ENCODE peak calls at places on chromosomes 1 and 21, in five cellular contexts. K is ovary, E is tibial nerve, W is sigmoid colon, N is SK-N-SH. O is an unnamed sample. For H3K36me3 and H3K4me1, the result is how much of the 10 kb centered on the place peaks cover.

GRCh38 chr1:117213046-117213445 is 2.3 kb upstream of the VTCN1 start:
- DNase-seq in N (no peak), W (no peak), E (no peak), K (no peak), O (no peak)

GRCh38 chr1:93670141-93670540 is 11.5 kb downstream of the BCAR3 start:
- DNase-seq in K (peak), W (peak), N (no peak), E (no peak), O (no peak)

GRCh38 chr21:27787046-27787445 is 820.2 kb upstream of the ADAMTS5 start:
- DNase-seq in N (no peak), E (no peak), K (no peak), W (no peak), O (no peak)

GRCh38 chr1:165632491-165632890 is 1.5 kb downstream of the MGST3 start:
- DNase-seq in N (no peak), K (no peak), W (no peak), E (no peak), O (no peak)

GRCh38 chr1:199687321-199687720 is 340.2 kb upstream of the NR5A2 start:
- DNase-seq in K (no peak), N (no peak), W (no peak), E (no peak), O (no peak)

GRCh38 chr1:57307382-57307781 is 116.5 kb downstream of the DAB1 start:
- DNase-seq in K (no peak), E (no peak), W (no peak), N (peak), O (peak)

GRCh38 chr1:55367273-55367672 is 152.1 kb upstream of the USP24 start:
- DNase-seq in N (no peak), K (no peak), W (no peak), E (no peak), O (no peak)

GRCh38 chr1:45612941-45613579 is 10.8 kb downstream of the CCDC17 start:
- DNase-seq in N (no peak), K (no peak), W (no peak), E (no peak), O (no peak)

GRCh38 chr1:228216371-228217320 is 8.8 kb downstream of the OBSCN start:
- DNase-seq in K (no peak), W (no peak), E (no peak), N (no peak), O (no peak)

GRCh38 chr1:7366286-7366954 is 404.7 kb upstream of the VAMP3 start:
- DNase-seq in K (no peak), W (no peak), E (no peak), N (no peak), O (no peak)

GRCh38 chr21:31873275-31873695 is 465 bp downstream of the HUNK start:
- DNase-seq in N (peak), K (no peak), W (no peak), E (no peak), O (peak)

GRCh38 chr1:222786107-222786506 is 28.7 kb upstream of the DISP1 start:
- DNase-seq in N (no peak), E (no peak), K (no peak), W (no peak), O (no peak)

GRCh38 chr1:43235040-43235439 is 34.7 kb upstream of the TMEM125 start:
- DNase-seq in E (no peak), N (no peak), W (no peak), K (no peak), O (no peak)

GRCh38 chr1:54410359-54410758 is 4.2 kb upstream of the SSBP3 start:
- DNase-seq in W (no peak), K (no peak), E (no peak), N (no peak), O (no peak)

GRCh38 chr1:58781541-58782307 is 2.1 kb downstream of the JUN start:
- DNase-seq in N (peak), W (peak), K (peak), E (peak), O (peak)

GRCh38 chr1:23132033-23132432 is 36.6 kb downstream of the LUZP1 start:
- DNase-seq in K (no peak), N (no peak), E (no peak), W (no peak), O (no peak)

GRCh38 chr1:111234258-111234657 is 6.7 kb downstream of the CHI3L2 start:
- DNase-seq in N (no peak), W (no peak), K (no peak), E (no peak), O (no peak)

GRCh38 chr1:47618830-47619229 is 181.0 kb downstream of the FOXD2 start:
- DNase-seq in K (no peak), N (no peak), E (no peak), W (no peak), O (no peak)

GRCh38 chr21:46253610-46254124 is 25.1 kb upstream of the LSS start:
- DNase-seq in K (no peak), E (no peak), W (no peak), N (no peak), O (no peak)

GRCh38 chr21:33481314-33481943 is 1.7 kb upstream of the TMEM50B start:
- DNase-seq in N (no peak), K (no peak), E (no peak), W (no peak), O (no peak)

GRCh38 chr1:121587777-121588176 is 403.0 kb downstream of the SRGAP2C start:
- DNase-seq in E (no peak), K (no peak), W (no peak), N (no peak), O (no peak)

GRCh38 chr1:192635939-192636338 is at the start of gene RGS13:
- DNase-seq in W (no peak), N (no peak), E (no peak), K (no peak), O (no peak)

GRCh38 chr1:11648732-11649158 is 5.5 kb downstream of the FBXO2 start:
- DNase-seq in W (no peak), N (no peak), E (no peak), K (no peak), O (peak)

GRCh38 chr1:58401991-58402390 is 144.5 kb downstream of the OMA1 start:
- DNase-seq in W (no peak), K (no peak), N (no peak), E (no peak), O (no peak)

GRCh38 chr1:33383974-33384767 is 46.7 kb downstream of the PHC2 start:
- DNase-seq in N (no peak), W (no peak), E (no peak), K (peak), O (no peak)

GRCh38 chr21:42906222-42906621 is 13.1 kb downstream of the NDUFV3 start:
- DNase-seq in N (no peak), E (no peak), K (no peak), W (no peak), O (no peak)

GRCh38 chr1:78038071-78038470 is 7.7 kb upstream of the GIPC2 start:
- DNase-seq in W (no peak), K (no peak), N (no peak), E (no peak), O (no peak)

GRCh38 chr1:114105401-114105979 is 48.2 kb downstream of the SYT6 start:
- DNase-seq in W (peak), K (no peak), N (no peak), E (no peak), O (no peak)

GRCh38 chr1:63203641-63204040 is 118.7 kb upstream of the FOXD3 start:
- DNase-seq in K (no peak), N (no peak), W (no peak), E (no peak), O (no peak)

GRCh38 chr1:10065344-10065685 is 32.6 kb downstream of the UBE4B start:
- DNase-seq in W (no peak), K (no peak), N (no peak), E (no peak), O (no peak)

GRCh38 chr1:155326659-155327058 is 6.0 kb downstream of the RUSC1 start:
- DNase-seq in N (no peak), K (no peak), E (no peak), W (no peak), O (no peak)

GRCh38 chr1:42456754-42457089 is 379 bp downstream of the PPCS start:
- DNase-seq in N (peak), E (no peak), K (peak), W (peak), O (peak)

GRCh38 chr1:26787706-26788514 is at the start of gene PIGV:
- DNase-seq in W (peak), E (peak), N (peak), K (peak), O (peak)

GRCh38 chr1:80656011-80656627 is 1144.6 kb upstream of the ADGRL2 start:
- DNase-seq in W (no peak), N (peak), E (no peak), K (no peak), O (no peak)

GRCh38 chr1:35708179-35708891 is 10.3 kb downstream of the C1orf216 start:
- DNase-seq in N (peak), K (no peak), W (no peak), E (no peak), O (no peak)

GRCh38 chr1:211340622-211341487 is 14.2 kb downstream of the TRAF5 start:
- DNase-seq in W (no peak), E (no peak), K (no peak), N (no peak), O (peak)

GRCh38 chr1:92804721-92805169 is 19.8 kb upstream of the EVI5 start:
- DNase-seq in K (peak), N (no peak), W (peak), E (no peak), O (peak)

GRCh38 chr21:44331650-44332306 is 7.4 kb downstream of the CFAP410 start:
- DNase-seq in E (no peak), K (no peak), N (no peak), W (no peak), O (no peak)

GRCh38 chr21:44330698-44331097 is 8.5 kb downstream of the CFAP410 start:
- DNase-seq in E (no peak), W (no peak), K (no peak), N (no peak), O (no peak)

GRCh38 chr21:44329086-44329889 is 9.9 kb downstream of the CFAP410 start:
- DNase-seq in W (no peak), N (peak), E (no peak), K (no peak), O (no peak)

GRCh38 chr21:44331209-44331608 is 8.0 kb downstream of the CFAP410 start:
- DNase-seq in N (no peak), K (no peak), E (no peak), W (no peak), O (no peak)

GRCh38 chr21:44329971-44330681 is 9.1 kb downstream of the CFAP410 start:
- DNase-seq in E (no peak), W (no peak), K (no peak), N (no peak), O (no peak)
- H3K36me3 ChIP-seq in E (under half), W (half or more), K (under half), N (under half), O (under half)

GRCh38 chr1:214438530-214438929 is 112.9 kb downstream of the PTPN14 start:
- DNase-seq in N (no peak), E (no peak), K (no peak), W (no peak), O (no peak)

GRCh38 chr1:214439352-214440119 is 111.9 kb downstream of the PTPN14 start:
- DNase-seq in N (no peak), E (no peak), K (peak), W (no peak), O (peak)

GRCh38 chr1:214441119-214441518 is 110.3 kb downstream of the PTPN14 start:
- DNase-seq in K (no peak), N (no peak), W (no peak), E (no peak), O (no peak)

GRCh38 chr1:214438059-214438458 is 113.3 kb downstream of the PTPN14 start:
- DNase-seq in K (peak), E (no peak), W (no peak), N (no peak), O (no peak)

DNA sequence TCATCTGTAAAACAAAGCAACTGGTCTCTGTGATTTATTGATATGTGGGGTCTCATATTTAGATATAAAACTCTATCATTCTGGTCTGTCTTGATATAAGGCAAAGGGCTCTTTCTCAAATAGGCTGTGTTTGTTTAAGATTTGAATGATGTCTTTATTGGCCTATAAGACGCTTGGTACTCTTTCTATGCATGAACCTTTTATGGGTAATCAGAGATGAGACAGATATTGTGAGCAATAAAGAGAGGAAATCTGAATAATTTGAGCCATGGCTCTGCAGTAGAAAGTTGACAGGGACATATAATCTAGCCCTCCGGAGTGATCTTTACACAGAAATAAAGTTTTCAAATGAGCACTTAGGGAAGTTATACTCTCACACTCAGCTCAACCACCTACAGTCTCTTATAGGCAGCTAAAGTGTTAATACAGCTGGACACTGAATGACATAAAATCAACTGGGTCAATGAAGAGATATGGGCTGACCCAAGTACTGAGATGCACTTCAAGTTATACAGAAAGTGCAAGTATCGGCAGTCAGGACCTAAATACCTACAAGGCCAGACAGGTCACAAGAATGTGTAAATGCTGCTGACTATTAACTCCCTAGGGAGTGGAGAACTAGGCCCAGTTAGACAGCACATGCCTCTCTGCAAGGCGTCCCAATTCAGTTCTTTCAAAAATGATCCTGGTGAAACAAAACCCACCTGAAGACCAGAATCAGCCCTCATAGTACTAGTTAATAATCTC is 111.0 kb downstream of the PTPN14 start:
- DNase-seq in E (no peak), N (no peak), W (no peak), K (no peak), O (no peak)
- H3K4me1 ChIP-seq in E (under half), N (half or more), W (under half), K (under half), O (under half)

GRCh38 chr1:161045749-161046573 is at the start of gene USF1:
- DNase-seq in E (peak), K (peak), N (peak), W (peak), O (peak)
- TF ChIP-seq EP300 in E (peak), K (no peak), N (no peak), W (no peak), O (no peak)

DNA sequence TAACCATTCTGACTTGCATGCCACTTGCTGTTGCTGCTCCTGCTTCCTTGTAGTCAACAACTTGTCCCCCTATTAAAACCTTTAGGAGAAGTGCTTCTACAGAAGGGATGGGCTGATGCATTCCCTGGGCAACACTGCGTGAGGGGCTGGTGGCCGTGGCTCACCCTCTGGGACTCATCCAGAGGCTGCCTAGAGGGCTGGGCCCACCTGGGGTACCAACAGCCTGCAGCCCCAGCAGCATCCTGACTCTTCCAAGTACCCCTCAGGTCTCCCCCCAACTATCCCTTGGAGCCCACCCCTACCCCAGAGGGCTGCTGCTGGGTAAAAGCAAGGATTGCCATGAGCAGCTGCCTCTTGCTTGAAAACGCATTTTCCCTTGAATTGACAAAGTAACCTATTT is 34.7 kb upstream of the LHX4 start:
- DNase-seq in K (no peak), E (no peak), W (no peak), N (no peak), O (no peak)
- H3K36me3 ChIP-seq in K (under half), E (under half), W (half or more), N (half or more), O (under half)

GRCh38 chr21:36701912-36702621 is 3.2 kb downstream of the SIM2 start:
- DNase-seq in E (no peak), W (no peak), N (no peak), K (no peak), O (no peak)

GRCh38 chr21:36704281-36704957 is 5.5 kb downstream of the SIM2 start:
- DNase-seq in K (no peak), N (peak), E (no peak), W (peak), O (no peak)

GRCh38 chr21:36702622-36702968 is 3.7 kb downstream of the SIM2 start:
- DNase-seq in E (no peak), W (no peak), N (no peak), K (no peak), O (no peak)

GRCh38 chr21:36703626-36704280 is 4.8 kb downstream of the SIM2 start:
- DNase-seq in W (no peak), K (no peak), E (no peak), N (no peak), O (no peak)

DNA sequence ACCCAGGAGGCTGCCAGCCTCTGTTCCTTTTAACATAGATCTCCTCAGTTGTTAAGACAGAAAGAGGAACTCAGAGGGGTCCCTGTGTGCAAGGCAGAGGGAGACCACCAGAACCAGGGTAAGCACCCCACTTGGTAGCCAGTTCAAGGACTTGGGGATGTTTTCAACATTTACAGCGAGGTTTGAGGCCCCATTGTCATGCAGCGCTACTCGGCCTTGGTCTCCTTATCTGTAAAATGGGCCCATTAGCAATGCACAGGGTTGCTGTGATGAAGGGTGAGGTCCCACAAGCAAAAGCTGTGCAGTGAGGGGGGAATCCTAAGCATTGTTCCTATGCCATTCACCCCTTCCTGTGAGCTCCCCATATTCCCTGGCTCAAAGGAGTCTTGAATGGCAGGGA is 4.2 kb downstream of the SIM2 start:
- DNase-seq in K (no peak), E (no peak), W (no peak), N (no peak), O (no peak)
- H3K4me1 ChIP-seq in K (under half), E (half or more), W (under half), N (under half), O (under half)

DNA sequence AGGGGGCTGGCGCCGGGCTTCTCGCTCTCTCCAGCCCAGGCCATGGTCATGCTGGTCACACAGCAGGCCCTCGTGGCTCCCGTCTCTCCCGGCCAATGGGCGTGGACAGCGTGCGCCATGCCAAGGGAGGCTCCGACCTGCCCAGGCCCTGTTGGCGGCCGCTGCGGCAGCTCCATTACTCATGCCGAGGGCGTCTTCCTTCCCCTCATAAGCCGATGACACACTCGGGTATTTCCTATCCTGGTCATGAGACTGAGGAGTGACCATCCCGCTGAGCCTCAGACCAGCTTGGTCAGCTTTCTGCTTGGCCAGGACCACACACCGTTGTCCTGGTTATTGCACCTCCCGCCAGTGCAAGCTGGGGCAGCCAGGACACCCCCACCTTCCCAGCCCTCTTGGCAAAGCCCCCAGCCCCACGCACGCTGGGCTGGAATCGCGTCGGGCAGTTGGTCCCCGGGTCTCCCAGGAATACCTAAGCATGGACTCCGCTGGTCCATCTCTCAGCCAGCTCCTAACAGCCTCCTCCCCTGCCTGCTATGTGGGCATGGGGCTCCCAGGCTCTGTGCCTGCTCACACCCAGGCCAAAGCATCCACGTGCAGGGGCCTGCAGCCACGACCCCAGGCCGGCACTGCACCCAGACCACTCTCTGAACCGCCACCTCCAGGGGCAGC is 49.8 kb downstream of the ARHGEF16 start:
- DNase-seq in W (peak), K (no peak), N (no peak), E (peak), O (no peak)
- TF ChIP-seq EP300 in W (no peak), K (no peak), N (peak), E (no peak), O (no peak)

DNA sequence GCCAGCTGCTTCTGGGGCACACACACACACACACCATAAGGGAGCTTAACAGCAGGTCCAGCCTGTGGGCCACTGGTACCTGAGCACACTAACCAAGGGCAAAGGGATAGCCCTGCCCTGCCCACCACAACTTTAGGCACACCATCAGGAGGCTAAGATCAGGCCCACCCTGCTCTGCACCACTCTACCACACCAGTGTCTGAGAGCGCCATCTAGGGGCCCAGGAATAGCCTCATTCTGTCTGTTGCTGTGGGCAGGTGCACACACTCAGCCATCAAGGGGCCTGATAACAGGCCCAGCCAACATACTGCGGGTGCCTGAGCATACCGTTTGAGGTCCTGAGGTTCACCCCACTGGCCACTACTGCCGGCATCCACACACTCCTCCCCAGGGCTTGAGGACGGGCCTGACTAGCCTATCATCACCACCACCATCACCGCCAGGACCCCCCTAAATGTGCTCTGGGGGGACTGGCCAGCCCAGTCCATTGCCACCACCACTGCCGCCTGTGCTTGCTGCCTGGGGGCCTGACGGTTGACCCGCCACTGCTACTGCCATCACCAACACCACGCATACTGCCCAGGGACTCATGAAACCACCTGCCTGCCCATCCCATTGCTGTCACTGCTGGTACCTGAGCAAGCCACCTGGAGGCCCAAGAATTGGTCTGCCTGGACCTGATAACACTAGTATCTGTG is 31.3 kb downstream of the NSL1 start:
- DNase-seq in N (no peak), W (no peak), K (no peak), E (no peak), O (peak)
- H3K36me3 ChIP-seq in N (under half), W (under half), K (under half), E (under half), O (under half)

O was measured in transverse colon.